ENCODE peak calls at places on chromosomes 7 and 10, in five cellular contexts. Z, X, L, D and B are unnamed samples.

GRCh38 chr7:46220066-46220630 is 299.1 kb upstream of the IGFBP3 start:
- DNase-seq in Z (peak; percentile 6), D (no peak), X (no peak), L (no peak), B (no peak)

GRCh38 chr7:150648358-150649083 is 16.3 kb upstream of the GIMAP6 start:
- DNase-seq in L (no peak), D (no peak), Z (no peak), X (no peak), B (no peak)

GRCh38 chr10:129467346-129468119 is 492 bp downstream of the MGMT start:
- DNase-seq in Z (no peak), D (no peak), X (no peak), L (peak; percentile 78), B (no peak)

GRCh38 chr10:131689486-131689885 is 211.3 kb upstream of the PPP2R2D start:
- DNase-seq in Z (no peak), D (no peak), X (no peak), L (no peak), B (no peak)

GRCh38 chr7:12281026-12281425 is 69.9 kb downstream of the TMEM106B start:
- DNase-seq in D (no peak), Z (no peak), X (no peak), L (no peak), B (no peak)

GRCh38 chr7:65239707-65240352 is 133.8 kb upstream of the ZNF92 start:
- DNase-seq in L (peak; percentile 15), Z (peak; percentile 81), X (no peak), D (no peak), B (peak; percentile 98)

GRCh38 chr10:16520900-16521299 is 779 bp downstream of the C1QL3 start:
- DNase-seq in L (no peak), D (no peak), Z (peak; percentile 77), X (no peak), B (peak; percentile 81)

GRCh38 chr7:2893411-2893861 is 49.3 kb upstream of the GNA12 start:
- DNase-seq in D (no peak), L (no peak), X (no peak), Z (no peak), B (no peak)

GRCh38 chr7:6636741-6637543 is at the start of gene ZNF316:
- DNase-seq in Z (no peak), L (no peak), X (peak; percentile 87), D (no peak), B (peak; percentile 99)

GRCh38 chr10:123974406-123974805 is 82.8 kb upstream of the CPXM2 start:
- DNase-seq in Z (peak; percentile 46), D (no peak), X (peak; percentile 92), L (no peak), B (no peak)

GRCh38 chr7:111364413-111364812 is 197.9 kb downstream of the IMMP2L start:
- DNase-seq in X (no peak), Z (no peak), L (no peak), D (no peak), B (no peak)

GRCh38 chr7:70829221-70830059 is 302.5 kb upstream of the GALNT17 start:
- DNase-seq in D (no peak), L (peak; percentile 24), X (peak; percentile 78), Z (peak; percentile 93), B (peak; percentile 81)

GRCh38 chr10:124092270-124093075 is 925 bp downstream of the CHST15 start:
- DNase-seq in D (no peak), Z (peak; percentile 82), L (no peak), X (peak; percentile 16), B (peak; percentile 80)

GRCh38 chr10:15442056-15442455 is 71.0 kb upstream of the FAM171A1 start:
- DNase-seq in D (no peak), X (peak; percentile 45), L (no peak), Z (no peak), B (no peak)

GRCh38 chr7:112452102-112452888 is 2.0 kb downstream of the IFRD1 start:
- DNase-seq in X (no peak), Z (peak; percentile 51), D (no peak), L (peak; percentile 42), B (peak; percentile 20)

GRCh38 chr7:85931919-85932318 is 711.8 kb upstream of the GRM3 start:
- DNase-seq in X (no peak), D (no peak), L (no peak), Z (no peak), B (no peak)

GRCh38 chr10:117578999-117579590 is 36.5 kb downstream of the EMX2 start:
- DNase-seq in L (no peak), X (no peak), Z (no peak), D (no peak), B (no peak)

GRCh38 chr7:44222776-44223261 is 22.0 kb downstream of the YKT6 start:
- DNase-seq in Z (no peak), L (no peak), X (no peak), D (no peak), B (no peak)

GRCh38 chr7:129224251-129225205 is at the start of gene AHCYL2:
- DNase-seq in X (peak; percentile 98), D (peak; percentile 89), Z (peak; percentile 94), L (peak; percentile 91), B (peak; percentile 99)
- TF ChIP-seq POLR2AphosphoS5 in X (no peak), D (peak; percentile 58), Z (peak; percentile 68), L (peak; percentile 62), B (peak; percentile 74)

GRCh38 chr10:104029528-104029875 is 56.2 kb downstream of the COL17A1 start:
- DNase-seq in Z (no peak), L (no peak), X (no peak), D (no peak), B (no peak)
- TF ChIP-seq RFX5 in Z (no peak), L (no peak), X (no peak), D (no peak), B (no peak)

GRCh38 chr10:81959016-81959415 is 84.0 kb downstream of the NRG3 start:
- DNase-seq in X (no peak), L (no peak), Z (no peak), D (no peak), B (no peak)

GRCh38 chr10:81957976-81958375 is 83.0 kb downstream of the NRG3 start:
- DNase-seq in X (no peak), L (no peak), Z (no peak), D (no peak), B (no peak)

GRCh38 chr10:81963606-81964005 is 88.6 kb downstream of the NRG3 start:
- DNase-seq in L (no peak), D (no peak), Z (no peak), X (no peak), B (no peak)

GRCh38 chr10:81961451-81962184 is 86.6 kb downstream of the NRG3 start:
- DNase-seq in X (no peak), Z (no peak), L (no peak), D (no peak), B (no peak)
- TF ChIP-seq CHD2 in X (no peak), Z (no peak), L (no peak), D (no peak), B (no peak)

DNA sequence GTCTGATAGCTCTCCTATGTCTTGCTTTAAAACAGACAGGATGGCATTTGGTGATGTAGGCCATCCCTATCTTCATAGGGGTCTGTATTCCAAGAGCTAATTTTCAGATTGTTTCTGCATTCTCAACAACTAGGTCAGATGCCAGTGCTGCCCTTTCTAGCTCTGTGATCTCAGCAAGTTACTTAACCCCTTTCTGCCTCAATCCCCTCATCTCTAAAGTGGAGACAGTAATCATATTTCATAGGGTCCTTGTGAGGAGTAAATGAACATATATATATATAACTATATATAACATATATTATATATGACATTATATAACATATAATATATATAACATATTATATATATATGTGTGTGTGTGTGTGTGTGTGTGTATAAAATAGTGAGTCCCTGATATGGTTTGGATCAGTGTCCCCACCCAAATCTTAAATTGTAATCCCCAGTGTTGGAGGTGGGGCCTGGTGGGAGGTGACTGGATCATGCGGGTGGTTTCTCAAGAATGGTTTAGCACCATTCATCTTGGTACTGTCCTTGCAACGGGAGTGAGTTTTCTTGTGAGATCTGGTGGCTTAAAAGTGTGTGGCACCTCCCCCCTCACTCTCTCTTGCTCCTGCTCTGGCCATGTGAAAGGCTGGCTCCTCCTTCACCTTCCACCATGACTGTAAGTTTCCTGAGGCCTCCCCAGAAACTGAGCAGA is 45.2 kb downstream of the HIPK2 start:
- DNase-seq in L (no peak), X (no peak), D (no peak), Z (no peak), B (no peak)
- TF ChIP-seq POLR2AphosphoS5 in L (no peak), X (no peak), D (no peak), Z (no peak), B (no peak)

GRCh38 chr7:90233569-90233968 is 11.4 kb upstream of the CFAP69 start:
- DNase-seq in Z (no peak), L (no peak), D (no peak), X (no peak), B (no peak)
- TF ChIP-seq RFX5 in Z (no peak), L (no peak), D (no peak), X (no peak), B (no peak)

GRCh38 chr10:76628801-76629200 is 1008.8 kb downstream of the KCNMA1 start:
- DNase-seq in D (no peak), Z (no peak), L (no peak), X (no peak), B (no peak)

GRCh38 chr10:76631054-76631453 is 1006.6 kb downstream of the KCNMA1 start:
- DNase-seq in L (no peak), X (no peak), Z (no peak), D (no peak), B (no peak)

GRCh38 chr10:76626406-76626805 is 1011.2 kb downstream of the KCNMA1 start:
- DNase-seq in Z (no peak), L (no peak), X (no peak), D (no peak), B (no peak)

GRCh38 chr10:76632158-76633051 is 1005.2 kb downstream of the KCNMA1 start:
- DNase-seq in L (no peak), X (no peak), D (no peak), Z (peak; percentile 61), B (no peak)
- TF ChIP-seq CHD2 in L (no peak), X (no peak), D (no peak), Z (no peak), B (no peak)

DNA sequence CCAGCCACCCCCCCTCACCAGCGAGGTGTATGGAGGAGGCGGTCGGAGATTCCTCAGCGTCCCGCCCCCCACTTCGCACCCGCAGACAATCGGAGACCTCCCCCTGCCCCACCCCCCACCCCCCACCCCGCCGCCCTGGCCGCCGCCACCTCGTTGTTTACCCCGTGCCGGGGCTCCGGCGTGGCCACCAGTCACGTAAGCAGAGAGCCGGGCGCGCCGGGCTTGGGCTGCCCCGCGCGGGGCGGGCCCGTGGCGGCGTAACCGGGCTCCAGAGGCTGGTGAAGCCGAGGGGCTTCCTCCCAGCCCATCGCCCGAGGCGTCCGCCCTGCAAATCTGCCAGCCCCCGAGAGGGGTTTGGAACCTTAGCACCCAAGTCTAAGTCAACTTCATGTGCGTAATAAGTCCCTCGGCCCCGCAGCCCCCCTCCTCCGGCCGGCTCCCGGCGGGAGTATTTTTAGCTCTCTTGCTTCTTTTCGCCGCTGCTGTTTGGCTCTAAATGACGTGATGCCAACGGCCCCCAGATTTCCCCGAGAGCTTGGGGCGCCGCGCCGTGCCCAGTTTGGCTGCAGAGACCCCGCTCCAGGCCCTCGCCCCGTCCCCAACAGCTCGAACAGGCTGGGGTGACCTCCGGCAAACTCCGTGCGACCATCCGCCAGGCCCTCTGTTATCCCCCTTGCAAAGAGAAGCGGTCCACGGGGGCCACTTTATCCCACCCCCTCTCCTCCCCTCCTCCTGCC is 2.7 kb downstream of the MXI1 start:
- DNase-seq in L (no peak), X (peak; percentile 43), D (no peak), Z (peak; percentile 74), B (peak; percentile 82)
- TF ChIP-seq POLR2AphosphoS5 in L (no peak), X (no peak), D (no peak), Z (no peak), B (no peak)

GRCh38 chr7:83469076-83469475 is 179.9 kb downstream of the SEMA3E start:
- DNase-seq in D (no peak), X (no peak), Z (no peak), L (no peak), B (no peak)
- TF ChIP-seq RFX5 in D (no peak), X (no peak), Z (no peak), L (no peak), B (no peak)

GRCh38 chr10:79379512-79380124 is 32.3 kb downstream of the PPIF start:
- DNase-seq in D (no peak), L (no peak), Z (no peak), X (no peak), B (no peak)
- TF ChIP-seq CHD2 in D (no peak), L (no peak), Z (no peak), X (no peak), B (no peak)